ENCODE peak calls at places on chromosomes 11 and 22, in ten cellular contexts. One of them, this sample, is unnamed.

GRCh38 chr11:47242596-47243192 is 5.9 kb downstream of the ACP2 start:
- ATAC-seq in esophagus mucosa: no peak
- ATAC-seq in activated naive CD8-positive, alpha-beta T cell treated with anti-CD3 and anti-CD28 coated beads, Interleukin-2, amount 50 U/mL, for 24 hours: peak
- ATAC-seq in CD4-positive, alpha-beta T cell: no peak
- ATAC-seq in upper lobe of right lung: no peak
- ATAC-seq in GM12878: no peak
- ATAC-seq in heart left ventricle: no peak
- ATAC-seq in stimulated activated naive CD8-positive, alpha-beta T cell treated with anti-CD3 and anti-CD28 coated beads, Interleukin-15, Interleukin-2, amounts not matched to agents 100 U/mL and 50 U/mL, for 24 hours: no peak
- ATAC-seq in lower lobe of right lung: no peak
- ATAC-seq in heart right ventricle: no peak
- ATAC-seq in this sample: no peak

GRCh38 chr11:79366218-79366617 is 74.6 kb downstream of the TENM4 start:
- ATAC-seq in stimulated activated naive CD8-positive, alpha-beta T cell treated with anti-CD3 and anti-CD28 coated beads, Interleukin-15, Interleukin-2, amounts not matched to agents 100 U/mL and 50 U/mL, for 24 hours: no peak
- ATAC-seq in activated naive CD8-positive, alpha-beta T cell treated with anti-CD3 and anti-CD28 coated beads, Interleukin-2, amount 50 U/mL, for 24 hours: no peak
- ATAC-seq in heart right ventricle: no peak
- ATAC-seq in heart left ventricle: no peak
- ATAC-seq in CD4-positive, alpha-beta T cell: no peak
- ATAC-seq in esophagus mucosa: peak
- ATAC-seq in GM12878: no peak
- ATAC-seq in lower lobe of right lung: no peak
- ATAC-seq in upper lobe of right lung: no peak
- ATAC-seq in this sample: no peak

GRCh38 chr11:70934999-70935768 is 317.2 kb downstream of the SHANK2 start:
- ATAC-seq in heart right ventricle: no peak
- ATAC-seq in heart left ventricle: no peak
- ATAC-seq in GM12878: no peak
- ATAC-seq in upper lobe of right lung: no peak
- ATAC-seq in lower lobe of right lung: no peak
- ATAC-seq in activated naive CD8-positive, alpha-beta T cell treated with anti-CD3 and anti-CD28 coated beads, Interleukin-2, amount 50 U/mL, for 24 hours: no peak
- ATAC-seq in esophagus mucosa: no peak
- ATAC-seq in stimulated activated naive CD8-positive, alpha-beta T cell treated with anti-CD3 and anti-CD28 coated beads, Interleukin-15, Interleukin-2, amounts not matched to agents 100 U/mL and 50 U/mL, for 24 hours: no peak
- ATAC-seq in CD4-positive, alpha-beta T cell: no peak
- ATAC-seq in this sample: no peak

GRCh38 chr22:25165785-25166184 is 33.9 kb upstream of the CRYBB3 start:
- ATAC-seq in heart right ventricle: peak
- ATAC-seq in activated naive CD8-positive, alpha-beta T cell treated with anti-CD3 and anti-CD28 coated beads, Interleukin-2, amount 50 U/mL, for 24 hours: no peak
- ATAC-seq in lower lobe of right lung: no peak
- ATAC-seq in upper lobe of right lung: no peak
- ATAC-seq in GM12878: no peak
- ATAC-seq in CD4-positive, alpha-beta T cell: no peak
- ATAC-seq in esophagus mucosa: no peak
- ATAC-seq in stimulated activated naive CD8-positive, alpha-beta T cell treated with anti-CD3 and anti-CD28 coated beads, Interleukin-15, Interleukin-2, amounts not matched to agents 100 U/mL and 50 U/mL, for 24 hours: no peak
- ATAC-seq in heart left ventricle: no peak
- ATAC-seq in this sample: no peak

GRCh38 chr11:117299351-117300300 is 8.5 kb downstream of the BACE1-AS start:
- ATAC-seq in CD4-positive, alpha-beta T cell: no peak
- ATAC-seq in lower lobe of right lung: no peak
- ATAC-seq in activated naive CD8-positive, alpha-beta T cell treated with anti-CD3 and anti-CD28 coated beads, Interleukin-2, amount 50 U/mL, for 24 hours: no peak
- ATAC-seq in upper lobe of right lung: no peak
- ATAC-seq in esophagus mucosa: no peak
- ATAC-seq in stimulated activated naive CD8-positive, alpha-beta T cell treated with anti-CD3 and anti-CD28 coated beads, Interleukin-15, Interleukin-2, amounts not matched to agents 100 U/mL and 50 U/mL, for 24 hours: no peak
- ATAC-seq in heart right ventricle: no peak
- ATAC-seq in heart left ventricle: no peak
- ATAC-seq in GM12878: peak
- ATAC-seq in this sample: no peak

GRCh38 chr22:37249946-37250345 is 5.9 kb upstream of the RAC2 start:
- ATAC-seq in heart right ventricle: no peak
- ATAC-seq in lower lobe of right lung: no peak
- ATAC-seq in CD4-positive, alpha-beta T cell: no peak
- ATAC-seq in stimulated activated naive CD8-positive, alpha-beta T cell treated with anti-CD3 and anti-CD28 coated beads, Interleukin-15, Interleukin-2, amounts not matched to agents 100 U/mL and 50 U/mL, for 24 hours: no peak
- ATAC-seq in esophagus mucosa: no peak
- ATAC-seq in heart left ventricle: no peak
- ATAC-seq in upper lobe of right lung: no peak
- ATAC-seq in activated naive CD8-positive, alpha-beta T cell treated with anti-CD3 and anti-CD28 coated beads, Interleukin-2, amount 50 U/mL, for 24 hours: no peak
- ATAC-seq in GM12878: no peak
- ATAC-seq in this sample: no peak

GRCh38 chr11:57124460-57124859 is 57.3 kb upstream of the LRRC55 start:
- ATAC-seq in lower lobe of right lung: no peak
- ATAC-seq in GM12878: no peak
- ATAC-seq in activated naive CD8-positive, alpha-beta T cell treated with anti-CD3 and anti-CD28 coated beads, Interleukin-2, amount 50 U/mL, for 24 hours: no peak
- ATAC-seq in CD4-positive, alpha-beta T cell: no peak
- ATAC-seq in stimulated activated naive CD8-positive, alpha-beta T cell treated with anti-CD3 and anti-CD28 coated beads, Interleukin-15, Interleukin-2, amounts not matched to agents 100 U/mL and 50 U/mL, for 24 hours: no peak
- ATAC-seq in heart left ventricle: no peak
- ATAC-seq in upper lobe of right lung: no peak
- ATAC-seq in esophagus mucosa: no peak
- ATAC-seq in heart right ventricle: no peak
- ATAC-seq in this sample: no peak

GRCh38 chr11:102850973-102851745 is 7.8 kb upstream of the MMP3 start:
- ATAC-seq in esophagus mucosa: peak
- ATAC-seq in GM12878: no peak
- ATAC-seq in lower lobe of right lung: no peak
- ATAC-seq in upper lobe of right lung: no peak
- ATAC-seq in stimulated activated naive CD8-positive, alpha-beta T cell treated with anti-CD3 and anti-CD28 coated beads, Interleukin-15, Interleukin-2, amounts not matched to agents 100 U/mL and 50 U/mL, for 24 hours: no peak
- ATAC-seq in activated naive CD8-positive, alpha-beta T cell treated with anti-CD3 and anti-CD28 coated beads, Interleukin-2, amount 50 U/mL, for 24 hours: no peak
- ATAC-seq in CD4-positive, alpha-beta T cell: no peak
- ATAC-seq in heart right ventricle: no peak
- ATAC-seq in heart left ventricle: no peak
- ATAC-seq in this sample: no peak

GRCh38 chr11:12160680-12161079 is 50.3 kb downstream of the MICAL2 start:
- ATAC-seq in upper lobe of right lung: no peak
- ATAC-seq in CD4-positive, alpha-beta T cell: no peak
- ATAC-seq in esophagus mucosa: no peak
- ATAC-seq in stimulated activated naive CD8-positive, alpha-beta T cell treated with anti-CD3 and anti-CD28 coated beads, Interleukin-15, Interleukin-2, amounts not matched to agents 100 U/mL and 50 U/mL, for 24 hours: no peak
- ATAC-seq in activated naive CD8-positive, alpha-beta T cell treated with anti-CD3 and anti-CD28 coated beads, Interleukin-2, amount 50 U/mL, for 24 hours: no peak
- ATAC-seq in lower lobe of right lung: peak
- ATAC-seq in GM12878: no peak
- ATAC-seq in heart left ventricle: no peak
- ATAC-seq in heart right ventricle: no peak
- ATAC-seq in this sample: no peak

GRCh38 chr11:124520253-124520854 is 23.1 kb downstream of the OR8B12 start:
- ATAC-seq in upper lobe of right lung: no peak
- ATAC-seq in esophagus mucosa: no peak
- ATAC-seq in heart right ventricle: no peak
- ATAC-seq in GM12878: no peak
- ATAC-seq in activated naive CD8-positive, alpha-beta T cell treated with anti-CD3 and anti-CD28 coated beads, Interleukin-2, amount 50 U/mL, for 24 hours: no peak
- ATAC-seq in stimulated activated naive CD8-positive, alpha-beta T cell treated with anti-CD3 and anti-CD28 coated beads, Interleukin-15, Interleukin-2, amounts not matched to agents 100 U/mL and 50 U/mL, for 24 hours: no peak
- ATAC-seq in heart left ventricle: no peak
- ATAC-seq in CD4-positive, alpha-beta T cell: no peak
- ATAC-seq in lower lobe of right lung: no peak
- ATAC-seq in this sample: no peak

GRCh38 chr11:94473177-94473799 is 20.4 kb downstream of the MRE11 start:
- ATAC-seq in esophagus mucosa: no peak
- ATAC-seq in stimulated activated naive CD8-positive, alpha-beta T cell treated with anti-CD3 and anti-CD28 coated beads, Interleukin-15, Interleukin-2, amounts not matched to agents 100 U/mL and 50 U/mL, for 24 hours: no peak
- ATAC-seq in activated naive CD8-positive, alpha-beta T cell treated with anti-CD3 and anti-CD28 coated beads, Interleukin-2, amount 50 U/mL, for 24 hours: no peak
- ATAC-seq in upper lobe of right lung: peak
- ATAC-seq in GM12878: peak
- ATAC-seq in heart right ventricle: no peak
- ATAC-seq in heart left ventricle: no peak
- ATAC-seq in lower lobe of right lung: no peak
- ATAC-seq in CD4-positive, alpha-beta T cell: no peak
- ATAC-seq in this sample: peak

GRCh38 chr11:56700242-56700918 is 1.5 kb downstream of the OR9G1 start:
- ATAC-seq in CD4-positive, alpha-beta T cell: no peak
- ATAC-seq in esophagus mucosa: peak
- ATAC-seq in activated naive CD8-positive, alpha-beta T cell treated with anti-CD3 and anti-CD28 coated beads, Interleukin-2, amount 50 U/mL, for 24 hours: peak
- ATAC-seq in heart right ventricle: no peak
- ATAC-seq in lower lobe of right lung: peak
- ATAC-seq in GM12878: peak
- ATAC-seq in upper lobe of right lung: peak
- ATAC-seq in stimulated activated naive CD8-positive, alpha-beta T cell treated with anti-CD3 and anti-CD28 coated beads, Interleukin-15, Interleukin-2, amounts not matched to agents 100 U/mL and 50 U/mL, for 24 hours: no peak
- ATAC-seq in heart left ventricle: peak
- ATAC-seq in this sample: peak

GRCh38 chr22:39526736-39527171 is 5.8 kb downstream of the RPS19BP1 start:
- ATAC-seq in activated naive CD8-positive, alpha-beta T cell treated with anti-CD3 and anti-CD28 coated beads, Interleukin-2, amount 50 U/mL, for 24 hours: peak
- ATAC-seq in lower lobe of right lung: no peak
- ATAC-seq in CD4-positive, alpha-beta T cell: peak
- ATAC-seq in upper lobe of right lung: peak
- ATAC-seq in heart right ventricle: no peak
- ATAC-seq in GM12878: peak
- ATAC-seq in stimulated activated naive CD8-positive, alpha-beta T cell treated with anti-CD3 and anti-CD28 coated beads, Interleukin-15, Interleukin-2, amounts not matched to agents 100 U/mL and 50 U/mL, for 24 hours: peak
- ATAC-seq in heart left ventricle: no peak
- ATAC-seq in esophagus mucosa: no peak
- ATAC-seq in this sample: peak

GRCh38 chr11:65427691-65428577 is 5.3 kb downstream of the NEAT1 start:
- ATAC-seq in stimulated activated naive CD8-positive, alpha-beta T cell treated with anti-CD3 and anti-CD28 coated beads, Interleukin-15, Interleukin-2, amounts not matched to agents 100 U/mL and 50 U/mL, for 24 hours: peak
- ATAC-seq in heart left ventricle: peak
- ATAC-seq in lower lobe of right lung: peak
- ATAC-seq in CD4-positive, alpha-beta T cell: no peak
- ATAC-seq in upper lobe of right lung: peak
- ATAC-seq in GM12878: peak
- ATAC-seq in esophagus mucosa: peak
- ATAC-seq in activated naive CD8-positive, alpha-beta T cell treated with anti-CD3 and anti-CD28 coated beads, Interleukin-2, amount 50 U/mL, for 24 hours: peak
- ATAC-seq in heart right ventricle: peak
- ATAC-seq in this sample: no peak

GRCh38 chr22:38298312-38299000 is 18.8 kb downstream of the CSNK1E start:
- ATAC-seq in heart right ventricle: peak
- ATAC-seq in CD4-positive, alpha-beta T cell: peak
- ATAC-seq in upper lobe of right lung: peak
- ATAC-seq in GM12878: peak
- ATAC-seq in heart left ventricle: no peak
- ATAC-seq in stimulated activated naive CD8-positive, alpha-beta T cell treated with anti-CD3 and anti-CD28 coated beads, Interleukin-15, Interleukin-2, amounts not matched to agents 100 U/mL and 50 U/mL, for 24 hours: no peak
- ATAC-seq in lower lobe of right lung: peak
- ATAC-seq in esophagus mucosa: peak
- ATAC-seq in activated naive CD8-positive, alpha-beta T cell treated with anti-CD3 and anti-CD28 coated beads, Interleukin-2, amount 50 U/mL, for 24 hours: peak
- ATAC-seq in this sample: peak

GRCh38 chr22:30206964-30207363 is 39.6 kb downstream of the LIF start:
- ATAC-seq in lower lobe of right lung: peak
- ATAC-seq in stimulated activated naive CD8-positive, alpha-beta T cell treated with anti-CD3 and anti-CD28 coated beads, Interleukin-15, Interleukin-2, amounts not matched to agents 100 U/mL and 50 U/mL, for 24 hours: no peak
- ATAC-seq in heart right ventricle: no peak
- ATAC-seq in activated naive CD8-positive, alpha-beta T cell treated with anti-CD3 and anti-CD28 coated beads, Interleukin-2, amount 50 U/mL, for 24 hours: no peak
- ATAC-seq in heart left ventricle: peak
- ATAC-seq in esophagus mucosa: peak
- ATAC-seq in GM12878: no peak
- ATAC-seq in upper lobe of right lung: peak
- ATAC-seq in CD4-positive, alpha-beta T cell: no peak
- ATAC-seq in this sample: no peak

GRCh38 chr11:118842369-118842768 is 41.3 kb upstream of the CXCR5 start:
- ATAC-seq in activated naive CD8-positive, alpha-beta T cell treated with anti-CD3 and anti-CD28 coated beads, Interleukin-2, amount 50 U/mL, for 24 hours: no peak
- ATAC-seq in CD4-positive, alpha-beta T cell: no peak
- ATAC-seq in upper lobe of right lung: no peak
- ATAC-seq in heart left ventricle: no peak
- ATAC-seq in lower lobe of right lung: no peak
- ATAC-seq in esophagus mucosa: peak
- ATAC-seq in stimulated activated naive CD8-positive, alpha-beta T cell treated with anti-CD3 and anti-CD28 coated beads, Interleukin-15, Interleukin-2, amounts not matched to agents 100 U/mL and 50 U/mL, for 24 hours: no peak
- ATAC-seq in heart right ventricle: no peak
- ATAC-seq in GM12878: no peak
- ATAC-seq in this sample: no peak

GRCh38 chr22:26529345-26529744 is 17.1 kb upstream of the TFIP11 start:
- ATAC-seq in stimulated activated naive CD8-positive, alpha-beta T cell treated with anti-CD3 and anti-CD28 coated beads, Interleukin-15, Interleukin-2, amounts not matched to agents 100 U/mL and 50 U/mL, for 24 hours: no peak
- ATAC-seq in CD4-positive, alpha-beta T cell: no peak
- ATAC-seq in heart right ventricle: peak
- ATAC-seq in lower lobe of right lung: peak
- ATAC-seq in activated naive CD8-positive, alpha-beta T cell treated with anti-CD3 and anti-CD28 coated beads, Interleukin-2, amount 50 U/mL, for 24 hours: no peak
- ATAC-seq in GM12878: no peak
- ATAC-seq in esophagus mucosa: peak
- ATAC-seq in heart left ventricle: peak
- ATAC-seq in upper lobe of right lung: peak
- ATAC-seq in this sample: no peak

GRCh38 chr11:71987521-71987920 is 11.2 kb upstream of the IL18BP start:
- ATAC-seq in upper lobe of right lung: no peak
- ATAC-seq in lower lobe of right lung: no peak
- ATAC-seq in CD4-positive, alpha-beta T cell: no peak
- ATAC-seq in stimulated activated naive CD8-positive, alpha-beta T cell treated with anti-CD3 and anti-CD28 coated beads, Interleukin-15, Interleukin-2, amounts not matched to agents 100 U/mL and 50 U/mL, for 24 hours: no peak
- ATAC-seq in heart left ventricle: no peak
- ATAC-seq in heart right ventricle: no peak
- ATAC-seq in GM12878: no peak
- ATAC-seq in activated naive CD8-positive, alpha-beta T cell treated with anti-CD3 and anti-CD28 coated beads, Interleukin-2, amount 50 U/mL, for 24 hours: no peak
- ATAC-seq in esophagus mucosa: no peak
- ATAC-seq in this sample: no peak

GRCh38 chr11:75836422-75836821 is 21.4 kb downstream of the UVRAG start:
- ATAC-seq in activated naive CD8-positive, alpha-beta T cell treated with anti-CD3 and anti-CD28 coated beads, Interleukin-2, amount 50 U/mL, for 24 hours: no peak
- ATAC-seq in GM12878: peak
- ATAC-seq in esophagus mucosa: no peak
- ATAC-seq in stimulated activated naive CD8-positive, alpha-beta T cell treated with anti-CD3 and anti-CD28 coated beads, Interleukin-15, Interleukin-2, amounts not matched to agents 100 U/mL and 50 U/mL, for 24 hours: no peak
- ATAC-seq in heart left ventricle: no peak
- ATAC-seq in lower lobe of right lung: peak
- ATAC-seq in CD4-positive, alpha-beta T cell: no peak
- ATAC-seq in upper lobe of right lung: peak
- ATAC-seq in heart right ventricle: no peak
- ATAC-seq in this sample: peak

GRCh38 chr11:7292902-7293301 is 41.2 kb downstream of the SYT9 start:
- ATAC-seq in CD4-positive, alpha-beta T cell: no peak
- ATAC-seq in GM12878: no peak
- ATAC-seq in heart left ventricle: no peak
- ATAC-seq in esophagus mucosa: no peak
- ATAC-seq in activated naive CD8-positive, alpha-beta T cell treated with anti-CD3 and anti-CD28 coated beads, Interleukin-2, amount 50 U/mL, for 24 hours: no peak
- ATAC-seq in lower lobe of right lung: no peak
- ATAC-seq in upper lobe of right lung: no peak
- ATAC-seq in stimulated activated naive CD8-positive, alpha-beta T cell treated with anti-CD3 and anti-CD28 coated beads, Interleukin-15, Interleukin-2, amounts not matched to agents 100 U/mL and 50 U/mL, for 24 hours: no peak
- ATAC-seq in heart right ventricle: no peak
- ATAC-seq in this sample: no peak

GRCh38 chr22:42639541-42640241 is 710 bp downstream of the ATP5MGL start:
- ATAC-seq in esophagus mucosa: no peak
- ATAC-seq in activated naive CD8-positive, alpha-beta T cell treated with anti-CD3 and anti-CD28 coated beads, Interleukin-2, amount 50 U/mL, for 24 hours: no peak
- ATAC-seq in stimulated activated naive CD8-positive, alpha-beta T cell treated with anti-CD3 and anti-CD28 coated beads, Interleukin-15, Interleukin-2, amounts not matched to agents 100 U/mL and 50 U/mL, for 24 hours: no peak
- ATAC-seq in lower lobe of right lung: no peak
- ATAC-seq in heart right ventricle: no peak
- ATAC-seq in CD4-positive, alpha-beta T cell: peak
- ATAC-seq in heart left ventricle: no peak
- ATAC-seq in GM12878: no peak
- ATAC-seq in upper lobe of right lung: no peak
- ATAC-seq in this sample: no peak

GRCh38 chr11:74926304-74927030 is 22.4 kb downstream of the XRRA1 start:
- ATAC-seq in heart right ventricle: no peak
- ATAC-seq in upper lobe of right lung: no peak
- ATAC-seq in activated naive CD8-positive, alpha-beta T cell treated with anti-CD3 and anti-CD28 coated beads, Interleukin-2, amount 50 U/mL, for 24 hours: peak
- ATAC-seq in lower lobe of right lung: no peak
- ATAC-seq in heart left ventricle: no peak
- ATAC-seq in esophagus mucosa: no peak
- ATAC-seq in CD4-positive, alpha-beta T cell: no peak
- ATAC-seq in GM12878: peak
- ATAC-seq in stimulated activated naive CD8-positive, alpha-beta T cell treated with anti-CD3 and anti-CD28 coated beads, Interleukin-15, Interleukin-2, amounts not matched to agents 100 U/mL and 50 U/mL, for 24 hours: peak
- ATAC-seq in this sample: no peak

GRCh38 chr11:130089669-130090063 is 20.0 kb downstream of the APLP2 start:
- ATAC-seq in CD4-positive, alpha-beta T cell: no peak
- ATAC-seq in heart left ventricle: peak
- ATAC-seq in GM12878: no peak
- ATAC-seq in esophagus mucosa: no peak
- ATAC-seq in upper lobe of right lung: no peak
- ATAC-seq in stimulated activated naive CD8-positive, alpha-beta T cell treated with anti-CD3 and anti-CD28 coated beads, Interleukin-15, Interleukin-2, amounts not matched to agents 100 U/mL and 50 U/mL, for 24 hours: no peak
- ATAC-seq in activated naive CD8-positive, alpha-beta T cell treated with anti-CD3 and anti-CD28 coated beads, Interleukin-2, amount 50 U/mL, for 24 hours: no peak
- ATAC-seq in heart right ventricle: no peak
- ATAC-seq in lower lobe of right lung: no peak
- ATAC-seq in this sample: no peak

GRCh38 chr11:46463701-46464100 is 72.1 kb upstream of the CHRM4 start:
- ATAC-seq in stimulated activated naive CD8-positive, alpha-beta T cell treated with anti-CD3 and anti-CD28 coated beads, Interleukin-15, Interleukin-2, amounts not matched to agents 100 U/mL and 50 U/mL, for 24 hours: no peak
- ATAC-seq in upper lobe of right lung: no peak
- ATAC-seq in heart left ventricle: no peak
- ATAC-seq in GM12878: no peak
- ATAC-seq in esophagus mucosa: no peak
- ATAC-seq in activated naive CD8-positive, alpha-beta T cell treated with anti-CD3 and anti-CD28 coated beads, Interleukin-2, amount 50 U/mL, for 24 hours: no peak
- ATAC-seq in heart right ventricle: no peak
- ATAC-seq in lower lobe of right lung: no peak
- ATAC-seq in CD4-positive, alpha-beta T cell: no peak
- ATAC-seq in this sample: no peak

GRCh38 chr11:70557742-70558485 is 159.6 kb downstream of the CTTN start:
- ATAC-seq in CD4-positive, alpha-beta T cell: no peak
- ATAC-seq in esophagus mucosa: no peak
- ATAC-seq in upper lobe of right lung: peak
- ATAC-seq in heart right ventricle: no peak
- ATAC-seq in GM12878: no peak
- ATAC-seq in heart left ventricle: no peak
- ATAC-seq in stimulated activated naive CD8-positive, alpha-beta T cell treated with anti-CD3 and anti-CD28 coated beads, Interleukin-15, Interleukin-2, amounts not matched to agents 100 U/mL and 50 U/mL, for 24 hours: no peak
- ATAC-seq in activated naive CD8-positive, alpha-beta T cell treated with anti-CD3 and anti-CD28 coated beads, Interleukin-2, amount 50 U/mL, for 24 hours: no peak
- ATAC-seq in lower lobe of right lung: no peak
- ATAC-seq in this sample: no peak

GRCh38 chr22:27632451-27633295 is 168.9 kb downstream of the MN1 start:
- ATAC-seq in GM12878: no peak
- ATAC-seq in lower lobe of right lung: no peak
- ATAC-seq in upper lobe of right lung: no peak
- ATAC-seq in activated naive CD8-positive, alpha-beta T cell treated with anti-CD3 and anti-CD28 coated beads, Interleukin-2, amount 50 U/mL, for 24 hours: no peak
- ATAC-seq in esophagus mucosa: no peak
- ATAC-seq in stimulated activated naive CD8-positive, alpha-beta T cell treated with anti-CD3 and anti-CD28 coated beads, Interleukin-15, Interleukin-2, amounts not matched to agents 100 U/mL and 50 U/mL, for 24 hours: no peak
- ATAC-seq in heart right ventricle: peak
- ATAC-seq in CD4-positive, alpha-beta T cell: no peak
- ATAC-seq in heart left ventricle: peak
- ATAC-seq in this sample: no peak

GRCh38 chr11:75777461-75778110 is 9.0 kb downstream of the DGAT2 start:
- ATAC-seq in GM12878: no peak
- ATAC-seq in heart left ventricle: peak
- ATAC-seq in activated naive CD8-positive, alpha-beta T cell treated with anti-CD3 and anti-CD28 coated beads, Interleukin-2, amount 50 U/mL, for 24 hours: no peak
- ATAC-seq in lower lobe of right lung: peak
- ATAC-seq in esophagus mucosa: peak
- ATAC-seq in heart right ventricle: no peak
- ATAC-seq in upper lobe of right lung: peak
- ATAC-seq in stimulated activated naive CD8-positive, alpha-beta T cell treated with anti-CD3 and anti-CD28 coated beads, Interleukin-15, Interleukin-2, amounts not matched to agents 100 U/mL and 50 U/mL, for 24 hours: no peak
- ATAC-seq in CD4-positive, alpha-beta T cell: no peak
- ATAC-seq in this sample: no peak